ENCODE peak calls at places on chromosomes 13 and 19, in eight cellular contexts. M is lower lobe of right lung; G is mucosa of descending colon; O is thoracic aorta; B is type B pancreatic cell; N is kidney epithelial cell; L is CD4-positive, alpha-beta T cell; T is pancreas. I is an unnamed sample.

GRCh38 chr13:80048030-80048429 is 292.9 kb downstream of the SPRY2 start:
- DNase-seq in M (no peak), G (no peak), O (no peak), B (no peak), N (no peak), L (no peak), T (no peak), I (no peak)

GRCh38 chr13:96650301-96650886 is 343.9 kb downstream of the OXGR1 start:
- DNase-seq in M (no peak), G (no peak), O (no peak), B (no peak), N (peak), L (no peak), T (no peak), I (no peak)

GRCh38 chr19:28530406-28531035 is 682.4 kb downstream of the UQCRFS1 start:
- DNase-seq in M (no peak), G (no peak), O (no peak), B (no peak), N (no peak), L (no peak), T (no peak), I (no peak)

GRCh38 chr19:1379126-1379905 is 4.4 kb upstream of the NDUFS7 start:
- DNase-seq in M (no peak), G (no peak), O (no peak), B (no peak), N (no peak), L (no peak), T (no peak), I (no peak)

GRCh38 chr19:48230555-48231129 is 25.1 kb downstream of the CARD8 start:
- DNase-seq in M (no peak), G (no peak), O (no peak), B (no peak), N (no peak), L (no peak), T (no peak), I (no peak)

GRCh38 chr13:80716610-80717081 is 375.7 kb upstream of the SPRY2 start:
- DNase-seq in M (no peak), G (no peak), O (no peak), B (no peak), N (no peak), L (no peak), T (no peak), I (no peak)

GRCh38 chr19:58571575-58571947 is 1.6 kb downstream of the MZF1 start:
- DNase-seq in M (no peak), G (no peak), O (no peak), B (no peak), N (no peak), L (no peak), T (peak), I (no peak)

GRCh38 chr19:409006-409514 is at the start of gene C2CD4C:
- DNase-seq in M (peak), G (peak), O (no peak), B (no peak), N (no peak), L (no peak), T (no peak), I (no peak)

GRCh38 chr19:41771410-41771809 is 16.1 kb downstream of the CEACAM6 start:
- DNase-seq in M (no peak), G (no peak), O (no peak), B (no peak), N (no peak), L (no peak), T (no peak), I (no peak)

GRCh38 chr19:14943601-14944000 is 2.3 kb downstream of the OR7C2 start:
- DNase-seq in M (no peak), G (no peak), O (no peak), B (no peak), N (no peak), L (no peak), T (no peak), I (no peak)

GRCh38 chr13:60970736-60971135 is 444.9 kb downstream of the PCDH20 start:
- DNase-seq in M (no peak), G (no peak), O (no peak), B (no peak), N (no peak), L (no peak), T (no peak), I (no peak)

GRCh38 chr13:94073006-94073744 is 406.3 kb downstream of the DCT start:
- DNase-seq in M (no peak), G (no peak), O (no peak), B (no peak), N (no peak), L (no peak), T (no peak), I (no peak)

GRCh38 chr13:46555722-46556121 is 2.8 kb downstream of the LRCH1 start:
- DNase-seq in M (no peak), G (no peak), O (no peak), B (no peak), N (no peak), L (no peak), T (no peak), I (no peak)

GRCh38 chr19:57667220-57667619 is 1.5 kb upstream of the ZSCAN4 start:
- DNase-seq in M (no peak), G (no peak), O (no peak), B (no peak), N (no peak), L (no peak), T (no peak), I (no peak)

GRCh38 chr19:3968556-3969434 is 2.1 kb downstream of the DAPK3 start:
- DNase-seq in M (peak), G (peak), O (peak), B (peak), N (peak), L (no peak), T (peak), I (peak)

GRCh38 chr19:8261347-8261746 is 46.8 kb downstream of the CD320 start:
- DNase-seq in M (no peak), G (no peak), O (no peak), B (no peak), N (no peak), L (no peak), T (peak), I (no peak)

GRCh38 chr13:33865945-33866344 is 48.0 kb downstream of the RFC3 start:
- DNase-seq in M (no peak), G (no peak), O (no peak), B (no peak), N (no peak), L (no peak), T (no peak), I (no peak)

GRCh38 chr13:99659234-99659633 is 158.0 kb downstream of the TM9SF2 start:
- DNase-seq in M (no peak), G (no peak), O (no peak), B (no peak), N (no peak), L (no peak), T (no peak), I (no peak)

GRCh38 chr13:32234914-32235313 is 80.2 kb downstream of the ZAR1L start:
- DNase-seq in M (no peak), G (no peak), O (no peak), B (no peak), N (no peak), L (no peak), T (no peak), I (no peak)

GRCh38 chr13:76016799-76017198 is 380.7 kb downstream of the LMO7 start:
- DNase-seq in M (peak), G (no peak), O (no peak), B (no peak), N (no peak), L (no peak), T (peak), I (no peak)

GRCh38 chr13:40993987-40994386 is 25.1 kb downstream of the ELF1 start:
- DNase-seq in M (no peak), G (no peak), O (no peak), B (no peak), N (peak), L (no peak), T (peak), I (no peak)

GRCh38 chr13:99087954-99088491 is 110.2 kb upstream of the DOCK9 start:
- DNase-seq in M (no peak), G (no peak), O (no peak), B (no peak), N (no peak), L (peak), T (no peak), I (no peak)

GRCh38 chr19:48487944-48488343 is 18.8 kb downstream of the CYTH2 start:
- DNase-seq in M (no peak), G (no peak), O (peak), B (no peak), N (no peak), L (no peak), T (peak), I (no peak)

GRCh38 chr13:102862624-102863210 is 16.9 kb downstream of the ERCC5 start:
- DNase-seq in M (no peak), G (no peak), O (no peak), B (no peak), N (no peak), L (no peak), T (no peak), I (no peak)

GRCh38 chr13:113857531-113858195 is 6.2 kb downstream of the GAS6 start:
- DNase-seq in M (peak), G (no peak), O (no peak), B (peak), N (no peak), L (no peak), T (peak), I (no peak)

GRCh38 chr19:45507864-45508680 is 793 bp downstream of the VASP start:
- DNase-seq in M (no peak), G (peak), O (no peak), B (no peak), N (no peak), L (no peak), T (peak), I (no peak)

GRCh38 chr19:1088419-1089066 is 6.6 kb downstream of the POLR2E start:
- DNase-seq in M (no peak), G (no peak), O (no peak), B (no peak), N (no peak), L (peak), T (no peak), I (no peak)

GRCh38 chr13:110226051-110226562 is 80.8 kb downstream of the COL4A1 start:
- DNase-seq in M (no peak), G (no peak), O (no peak), B (no peak), N (no peak), L (no peak), T (no peak), I (no peak)

GRCh38 chr13:21998279-21998678 is 327.4 kb downstream of the FGF9 start:
- DNase-seq in M (no peak), G (no peak), O (no peak), B (no peak), N (no peak), L (no peak), T (no peak), I (peak)

GRCh38 chr19:3250675-3251074 is 26.2 kb downstream of the CELF5 start:
- DNase-seq in M (no peak), G (no peak), O (no peak), B (no peak), N (no peak), L (peak), T (no peak), I (no peak)

GRCh38 chr13:112716841-112717520 is 27.1 kb downstream of the ATP11A start:
- DNase-seq in M (peak), G (no peak), O (no peak), B (no peak), N (no peak), L (no peak), T (no peak), I (no peak)

GRCh38 chr19:14149509-14149994 is 13.2 kb upstream of the ASF1B start:
- DNase-seq in M (peak), G (peak), O (no peak), B (no peak), N (no peak), L (peak), T (no peak), I (no peak)

GRCh38 chr19:3245050-3245449 is 20.6 kb downstream of the CELF5 start:
- DNase-seq in M (no peak), G (no peak), O (no peak), B (no peak), N (no peak), L (no peak), T (no peak), I (no peak)

GRCh38 chr13:84362777-84363176 is 480.5 kb upstream of the SLITRK1 start:
- DNase-seq in M (no peak), G (no peak), O (no peak), B (no peak), N (no peak), L (no peak), T (no peak), I (no peak)

GRCh38 chr13:51803018-51803417 is 945 bp downstream of the DHRS12 start:
- DNase-seq in M (no peak), G (no peak), O (no peak), B (no peak), N (no peak), L (no peak), T (peak), I (no peak)

GRCh38 chr19:7618366-7618765 is 11.0 kb downstream of the XAB2 start:
- DNase-seq in M (no peak), G (peak), O (no peak), B (no peak), N (no peak), L (no peak), T (peak), I (no peak)

DNA sequence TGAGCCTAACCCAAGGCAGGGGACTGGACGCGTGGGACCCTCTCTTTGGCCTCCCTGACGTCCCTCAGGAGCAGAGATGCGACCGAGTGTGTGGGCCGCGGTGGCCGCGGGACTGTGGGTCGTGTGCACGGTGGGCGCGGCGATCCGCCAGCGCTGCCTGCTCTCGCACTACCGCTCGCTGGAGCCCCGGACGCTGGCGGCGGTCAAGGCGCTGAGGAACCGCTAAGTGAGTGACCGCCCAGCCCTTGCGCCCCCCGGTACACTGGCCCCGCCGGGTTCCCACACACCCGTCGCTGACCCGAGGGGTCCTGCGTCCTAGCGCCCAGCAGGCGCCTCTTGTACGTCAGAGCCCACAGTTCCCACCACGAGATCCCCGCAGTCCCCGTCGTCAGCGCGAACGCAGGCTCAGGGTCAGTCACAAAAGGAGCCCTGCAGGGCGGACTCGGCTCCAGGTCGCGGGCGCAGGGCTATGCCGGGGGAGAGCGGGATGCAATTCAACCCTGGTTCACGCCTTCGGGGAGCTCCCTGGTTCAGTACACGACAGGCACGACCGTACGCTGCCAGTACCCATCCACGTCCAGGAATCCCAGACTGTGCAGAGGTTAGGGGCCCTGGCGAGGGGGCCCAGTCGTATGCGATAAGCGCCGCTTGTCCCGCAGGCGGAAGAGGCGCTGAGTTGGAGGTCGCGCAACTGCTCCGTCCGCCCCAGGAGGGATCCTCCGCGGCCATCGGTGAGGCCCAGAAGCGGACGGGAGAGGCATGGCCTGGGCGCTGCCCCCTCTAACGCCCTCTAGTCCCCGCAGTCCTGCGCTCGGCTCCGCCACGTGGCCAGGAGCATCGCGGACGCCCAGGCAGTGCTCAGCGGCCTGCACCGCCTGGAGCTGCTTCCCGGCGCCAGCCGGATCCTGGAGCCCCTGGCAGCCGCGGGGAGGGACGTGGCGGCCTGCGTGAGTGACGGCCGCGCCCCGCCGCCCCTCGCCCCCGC is 3.6 kb upstream of the IFNL2 start:
- DNase-seq in M (no peak), G (no peak), O (no peak), B (no peak), N (no peak), L (no peak), T (no peak), I (no peak)
- TF ChIP-seq CTCF in M (no peak), G (no peak), O (no peak), B (no peak), N (no peak), L (no peak), T (no peak), I (no peak)

DNA sequence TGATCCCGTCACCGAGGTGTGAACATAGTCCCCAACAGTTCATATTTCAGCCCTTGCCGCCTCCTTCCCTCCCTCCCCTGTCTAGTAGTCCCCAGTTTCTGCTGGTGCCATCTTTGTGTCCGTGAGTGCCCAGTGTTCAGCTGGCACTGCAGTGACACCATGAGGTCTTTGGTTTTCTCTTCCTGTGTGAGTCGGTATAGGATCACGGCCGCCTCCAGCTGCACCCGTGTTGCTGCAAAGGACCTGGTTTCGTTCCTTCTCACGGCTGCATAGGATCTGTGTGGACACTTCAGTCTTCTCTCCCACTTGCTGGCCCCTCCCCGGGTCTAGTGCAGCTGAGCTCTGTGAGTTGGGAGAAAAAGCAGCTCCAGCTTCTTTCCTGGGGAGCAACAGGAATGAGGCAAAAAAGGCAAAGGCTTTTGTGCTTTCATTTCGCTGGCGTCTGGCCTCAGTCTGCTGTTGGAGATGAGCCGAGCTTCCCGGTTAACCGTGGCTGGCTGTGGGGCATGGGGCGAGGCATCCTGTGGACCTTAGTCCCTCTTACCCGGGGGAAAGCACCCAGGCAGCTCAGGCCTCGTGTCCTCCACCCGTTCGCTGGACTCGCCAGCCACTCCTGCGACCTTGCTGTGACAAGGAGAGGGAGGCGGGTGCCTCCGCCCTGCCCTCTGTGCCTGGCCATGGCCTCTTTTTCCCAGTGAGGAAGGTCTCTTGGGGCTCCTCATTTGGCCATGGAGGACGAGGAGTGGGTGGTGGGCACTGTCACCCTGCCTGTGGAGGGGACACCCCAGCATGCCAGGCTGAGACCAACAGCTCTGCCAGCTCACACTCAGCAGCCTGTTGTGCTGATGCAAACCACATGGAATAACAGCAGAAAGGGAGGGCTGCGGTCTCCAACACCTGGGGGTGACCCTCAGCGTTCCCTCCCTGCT is 196.5 kb downstream of the TEX29 start:
- DNase-seq in M (no peak), G (peak), O (no peak), B (peak), N (no peak), L (no peak), T (no peak), I (peak)
- TF ChIP-seq CTCF in M (no peak), G (no peak), O (no peak), B (no peak), N (no peak), L (no peak), T (no peak), I (no peak)

DNA sequence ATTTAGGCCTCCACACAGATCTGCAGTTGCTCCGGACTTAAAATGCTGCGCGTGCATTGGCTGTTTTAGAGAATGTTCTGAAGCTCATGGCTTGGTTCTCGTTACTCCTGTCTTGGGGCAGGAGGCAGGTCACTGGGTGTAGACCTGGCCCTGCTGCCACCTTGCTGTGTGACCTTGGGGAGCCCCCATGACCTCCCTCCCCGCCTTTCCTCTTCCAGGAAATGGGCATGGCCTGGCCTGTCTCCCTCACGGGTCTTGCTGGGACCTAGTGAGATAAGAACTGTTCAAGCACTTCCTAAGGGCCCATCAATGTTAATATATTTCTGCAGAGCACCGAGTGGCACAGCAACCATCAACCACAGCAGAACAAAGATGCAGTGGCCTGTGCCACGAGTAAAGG is 49.4 kb downstream of the KLF2 start:
- DNase-seq in M (no peak), G (no peak), O (no peak), B (no peak), N (no peak), L (no peak), T (no peak), I (no peak)
- TF ChIP-seq CTCF in M (no peak), G (no peak), O (no peak), B (no peak), N (no peak), L (no peak), T (no peak), I (no peak)

GRCh38 chr13:52809310-52809769 is 39.1 kb downstream of the PCDH8 start:
- DNase-seq in M (peak), G (peak), O (no peak), B (peak), N (peak), L (peak), T (peak), I (no peak)
- TF ChIP-seq CTCF in M (peak), G (peak), O (no peak), B (peak), N (peak), L (peak), T (peak), I (peak)

DNA sequence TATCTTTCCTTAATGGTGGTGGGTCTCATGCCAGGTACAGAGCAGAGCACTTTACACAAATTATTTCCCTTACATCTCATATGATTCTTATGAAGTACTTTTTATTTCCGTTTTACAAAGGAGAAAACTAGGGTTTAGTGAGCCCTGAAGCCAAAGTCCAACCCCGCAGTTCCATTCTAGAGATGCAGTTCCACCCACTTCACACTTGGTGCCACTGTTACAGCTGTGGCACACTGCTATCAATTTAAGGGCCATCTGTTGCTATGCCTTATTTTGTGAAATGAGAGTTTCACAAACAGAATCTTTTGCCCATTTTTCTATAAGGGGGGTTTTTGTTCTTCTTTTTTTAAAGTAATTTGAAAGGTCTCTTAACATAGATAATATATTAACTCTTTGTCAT is 12.9 kb downstream of the MIPEP start:
- DNase-seq in M (no peak), G (no peak), O (no peak), B (no peak), N (no peak), L (no peak), T (peak), I (no peak)
- TF ChIP-seq CTCF in M (peak), G (peak), O (peak), B (peak), N (peak), L (no peak), T (peak), I (peak)

I was measured in osteocyte.